ENCODE peak calls at places on chromosomes 13 and 19, in nine cellular contexts. X, J, L, A, B, I, G, S and U are unnamed samples.
A peak's percentile ranks its signal among the peaks of the same experiment; 100 is the strongest.

GRCh38 chr13:79581870-79582315 is 100.9 kb downstream of the NDFIP2 start:
- DNase-seq in X (no peak), J (no peak), L (no peak), A (no peak), B (no peak), I (no peak), G (peak; percentile 35), S (no peak), U (no peak)

GRCh38 chr19:43768273-43769050 is 12.3 kb downstream of the KCNN4 start:
- DNase-seq in X (no peak), J (no peak), L (no peak), A (no peak), B (no peak), I (no peak), G (no peak), S (no peak), U (no peak)

GRCh38 chr19:35716735-35716984 is 1.1 kb upstream of the KMT2B start:
- DNase-seq in X (no peak), J (no peak), L (no peak), A (no peak), B (no peak), I (peak; percentile 22), G (no peak), S (no peak), U (no peak)

GRCh38 chr13:111936267-111936925 is 130.6 kb upstream of the SOX1 start:
- DNase-seq in X (no peak), J (no peak), L (no peak), A (no peak), B (no peak), I (no peak), G (no peak), S (no peak), U (no peak)

GRCh38 chr19:1266116-1266817 is 2.9 kb upstream of the CIRBP start:
- DNase-seq in X (peak; percentile 76), J (no peak), L (peak; percentile 84), A (peak; percentile 90), B (peak; percentile 62), I (no peak), G (peak; percentile 93), S (peak; percentile 76), U (no peak)

GRCh38 chr13:50115695-50116094 is 100.5 kb downstream of the KCNRG start:
- DNase-seq in X (no peak), J (no peak), L (no peak), A (no peak), B (no peak), I (no peak), G (no peak), S (no peak), U (no peak)

GRCh38 chr19:18594096-18594823 is 5.7 kb downstream of the REX1BD start:
- DNase-seq in X (peak; percentile 85), J (peak; percentile 70), L (peak; percentile 78), A (peak; percentile 76), B (peak; percentile 47), I (peak; percentile 9), G (peak; percentile 80), S (peak; percentile 75), U (no peak)

GRCh38 chr19:41214161-41214560 is 4.9 kb upstream of the AXL start:
- DNase-seq in X (no peak), J (no peak), L (no peak), A (no peak), B (no peak), I (no peak), G (no peak), S (no peak), U (no peak)

GRCh38 chr19:47157455-47158321 is 27.1 kb downstream of the SAE1 start:
- DNase-seq in X (no peak), J (no peak), L (peak; percentile 22), A (peak; percentile 54), B (no peak), I (no peak), G (peak; percentile 42), S (peak; percentile 14), U (no peak)

GRCh38 chr19:11435833-11436313 is 438 bp downstream of the PRKCSH start:
- DNase-seq in X (no peak), J (no peak), L (peak; percentile 23), A (peak; percentile 43), B (no peak), I (no peak), G (no peak), S (no peak), U (no peak)

GRCh38 chr13:106096661-106097092 is 438.8 kb downstream of the EFNB2 start:
- DNase-seq in X (no peak), J (no peak), L (no peak), A (peak; percentile 30), B (no peak), I (no peak), G (no peak), S (no peak), U (no peak)

GRCh38 chr19:54462072-54462712 is 1.4 kb downstream of the LENG9 start:
- DNase-seq in X (no peak), J (no peak), L (no peak), A (no peak), B (no peak), I (no peak), G (no peak), S (no peak), U (no peak)

GRCh38 chr19:5466814-5467291 is 11.6 kb downstream of the ZNRF4 start:
- DNase-seq in X (no peak), J (no peak), L (no peak), A (no peak), B (no peak), I (no peak), G (peak; percentile 34), S (no peak), U (no peak)

GRCh38 chr13:22325761-22326160 is 654.9 kb downstream of the FGF9 start:
- DNase-seq in X (no peak), J (no peak), L (no peak), A (no peak), B (no peak), I (no peak), G (no peak), S (no peak), U (no peak)

GRCh38 chr19:33392341-33393285 is 19.1 kb downstream of the CEBPG start:
- DNase-seq in X (no peak), J (no peak), L (no peak), A (no peak), B (no peak), I (no peak), G (no peak), S (no peak), U (no peak)

GRCh38 chr13:66859934-66860867 is 369.9 kb downstream of the PCDH9 start:
- DNase-seq in X (no peak), J (no peak), L (no peak), A (no peak), B (no peak), I (no peak), G (no peak), S (no peak), U (no peak)

GRCh38 chr19:920051-920857 is 3.1 kb downstream of the KISS1R start:
- DNase-seq in X (no peak), J (no peak), L (no peak), A (no peak), B (no peak), I (no peak), G (no peak), S (peak; percentile 61), U (no peak)

GRCh38 chr13:37014609-37015008 is 14.0 kb downstream of the EXOSC8 start:
- DNase-seq in X (no peak), J (no peak), L (no peak), A (no peak), B (no peak), I (no peak), G (no peak), S (no peak), U (no peak)

GRCh38 chr19:728011-728410 is 19.3 kb downstream of the PALM start:
- DNase-seq in X (no peak), J (no peak), L (no peak), A (no peak), B (no peak), I (no peak), G (peak; percentile 91), S (no peak), U (no peak)

GRCh38 chr13:27970382-27971235 is 1.5 kb upstream of the CDX2 start:
- DNase-seq in X (no peak), J (no peak), L (no peak), A (no peak), B (no peak), I (no peak), G (no peak), S (no peak), U (no peak)

GRCh38 chr19:56119585-56119978 is 1.5 kb downstream of the ZNF787 start:
- DNase-seq in X (no peak), J (no peak), L (peak; percentile 43), A (no peak), B (no peak), I (no peak), G (no peak), S (no peak), U (no peak)

GRCh38 chr13:43546260-43546659 is 240.5 kb downstream of the ENOX1 start:
- DNase-seq in X (no peak), J (no peak), L (no peak), A (no peak), B (no peak), I (no peak), G (peak; percentile 65), S (no peak), U (no peak)

GRCh38 chr19:36807029-36807428 is 31.2 kb downstream of the ZNF790 start:
- DNase-seq in X (no peak), J (no peak), L (no peak), A (no peak), B (no peak), I (no peak), G (no peak), S (no peak), U (no peak)

GRCh38 chr13:57878291-57878690 is 246.7 kb downstream of the PCDH17 start:
- DNase-seq in X (no peak), J (no peak), L (no peak), A (no peak), B (no peak), I (no peak), G (no peak), S (no peak), U (no peak)

GRCh38 chr13:79245937-79246574 is 160.0 kb downstream of the RBM26 start:
- DNase-seq in X (no peak), J (no peak), L (no peak), A (no peak), B (no peak), I (no peak), G (no peak), S (no peak), U (no peak)

GRCh38 chr19:56837492-56837891 is 3.0 kb downstream of the PEG3 start:
- DNase-seq in X (no peak), J (no peak), L (no peak), A (no peak), B (no peak), I (peak; percentile 27), G (peak; percentile 76), S (no peak), U (no peak)

GRCh38 chr19:7904074-7905020 is 670 bp downstream of the MAP2K7 start:
- DNase-seq in X (no peak), J (peak; percentile 24), L (no peak), A (peak; percentile 45), B (no peak), I (no peak), G (no peak), S (no peak), U (no peak)

GRCh38 chr13:90107658-90108057 is 1239.8 kb upstream of the MIR17HG start:
- DNase-seq in X (no peak), J (no peak), L (peak; percentile 6), A (no peak), B (no peak), I (no peak), G (no peak), S (no peak), U (no peak)

GRCh38 chr19:50882188-50882587 is 8.9 kb downstream of the KLK2 start:
- DNase-seq in X (no peak), J (no peak), L (no peak), A (no peak), B (no peak), I (no peak), G (no peak), S (no peak), U (no peak)

GRCh38 chr13:21074601-21075302 is 13.4 kb upstream of the LATS2 start:
- DNase-seq in X (no peak), J (no peak), L (no peak), A (no peak), B (no peak), I (no peak), G (no peak), S (peak; percentile 10), U (no peak)

GRCh38 chr19:32130241-32130753 is 215.1 kb upstream of the ZNF507 start:
- DNase-seq in X (no peak), J (no peak), L (no peak), A (no peak), B (no peak), I (no peak), G (no peak), S (no peak), U (no peak)